ENCODE peak calls at places on chromosomes 6 and 20, in six cellular contexts. One of them, this sample, is unnamed.

GRCh38 chr20:32431457-32431856 is 73.3 kb downstream of the ASXL1 start:
- DNase-seq in OCI-LY7: no peak
- DNase-seq in sigmoid colon: no peak
- DNase-seq in HFFc6: no peak
- DNase-seq in fibroblast of villous mesenchyme: no peak
- DNase-seq in transverse colon: no peak
- DNase-seq in this sample: no peak

GRCh38 chr20:37627060-37627766 is 66.6 kb upstream of the CTNNBL1 start:
- DNase-seq in fibroblast of villous mesenchyme: peak; percentile 62
- DNase-seq in transverse colon: no peak
- DNase-seq in HFFc6: peak; percentile 21
- DNase-seq in sigmoid colon: no peak
- DNase-seq in OCI-LY7: peak; percentile 38
- DNase-seq in this sample: no peak

GRCh38 chr6:19413323-19413722 is 423.8 kb upstream of the ID4 start:
- DNase-seq in transverse colon: no peak
- DNase-seq in sigmoid colon: no peak
- DNase-seq in fibroblast of villous mesenchyme: peak; percentile 7
- DNase-seq in OCI-LY7: no peak
- DNase-seq in HFFc6: peak; percentile 46
- DNase-seq in this sample: no peak

GRCh38 chr6:169238766-169239165 is 14.9 kb downstream of the THBS2 start:
- DNase-seq in HFFc6: no peak
- DNase-seq in transverse colon: no peak
- DNase-seq in fibroblast of villous mesenchyme: no peak
- DNase-seq in OCI-LY7: no peak
- DNase-seq in sigmoid colon: no peak
- DNase-seq in this sample: no peak

GRCh38 chr6:31836676-31837611 is 9.4 kb downstream of the HSPA1B start:
- DNase-seq in HFFc6: peak; percentile 60
- DNase-seq in OCI-LY7: peak; percentile 48
- DNase-seq in transverse colon: peak; percentile 58
- DNase-seq in fibroblast of villous mesenchyme: peak; percentile 57
- DNase-seq in sigmoid colon: no peak
- DNase-seq in this sample: no peak

GRCh38 chr6:125787791-125788190 is 3.0 kb upstream of the NCOA7 start:
- DNase-seq in sigmoid colon: no peak
- DNase-seq in OCI-LY7: peak; percentile 43
- DNase-seq in HFFc6: peak; percentile 44
- DNase-seq in fibroblast of villous mesenchyme: peak; percentile 60
- DNase-seq in transverse colon: no peak
- DNase-seq in this sample: no peak

GRCh38 chr20:34058831-34059230 is 53.2 kb downstream of the EIF2S2 start:
- DNase-seq in OCI-LY7: peak; percentile 43
- DNase-seq in sigmoid colon: no peak
- DNase-seq in fibroblast of villous mesenchyme: no peak
- DNase-seq in HFFc6: no peak
- DNase-seq in transverse colon: no peak
- DNase-seq in this sample: no peak

GRCh38 chr20:44176833-44177533 is 10.0 kb downstream of the JPH2 start:
- DNase-seq in fibroblast of villous mesenchyme: no peak
- DNase-seq in transverse colon: peak; percentile 72
- DNase-seq in OCI-LY7: no peak
- DNase-seq in HFFc6: no peak
- DNase-seq in sigmoid colon: peak; percentile 75
- DNase-seq in this sample: no peak

GRCh38 chr6:39824030-39824926 is 32.1 kb downstream of the DAAM2 start:
- DNase-seq in transverse colon: no peak
- DNase-seq in fibroblast of villous mesenchyme: no peak
- DNase-seq in HFFc6: no peak
- DNase-seq in sigmoid colon: no peak
- DNase-seq in OCI-LY7: no peak
- DNase-seq in this sample: no peak

GRCh38 chr20:38875170-38875993 is 50.8 kb upstream of the FAM83D start:
- DNase-seq in sigmoid colon: no peak
- DNase-seq in OCI-LY7: peak; percentile 97
- DNase-seq in transverse colon: peak; percentile 76
- DNase-seq in HFFc6: no peak
- DNase-seq in fibroblast of villous mesenchyme: no peak
- DNase-seq in this sample: no peak

GRCh38 chr20:48295966-48296421 is 510.7 kb upstream of the SULF2 start:
- DNase-seq in transverse colon: no peak
- DNase-seq in fibroblast of villous mesenchyme: peak; percentile 43
- DNase-seq in HFFc6: peak; percentile 47
- DNase-seq in OCI-LY7: no peak
- DNase-seq in sigmoid colon: no peak
- DNase-seq in this sample: no peak

GRCh38 chr20:18005170-18005989 is 36.6 kb downstream of the MGME1 start:
- DNase-seq in transverse colon: peak; percentile 29
- DNase-seq in HFFc6: no peak
- DNase-seq in fibroblast of villous mesenchyme: no peak
- DNase-seq in sigmoid colon: no peak
- DNase-seq in OCI-LY7: peak; percentile 46
- DNase-seq in this sample: no peak

GRCh38 chr6:27545271-27546046 is 72.6 kb upstream of the ZNF184 start:
- DNase-seq in OCI-LY7: no peak
- DNase-seq in transverse colon: no peak
- DNase-seq in sigmoid colon: no peak
- DNase-seq in HFFc6: peak; percentile 90
- DNase-seq in fibroblast of villous mesenchyme: peak; percentile 41
- DNase-seq in this sample: no peak

GRCh38 chr20:49711331-49711987 is 2.2 kb downstream of the B4GALT5 start:
- DNase-seq in sigmoid colon: no peak
- DNase-seq in HFFc6: no peak
- DNase-seq in fibroblast of villous mesenchyme: no peak
- DNase-seq in transverse colon: no peak
- DNase-seq in OCI-LY7: no peak
- DNase-seq in this sample: no peak

GRCh38 chr6:39048481-39049399 is at the start of gene GLP1R:
- DNase-seq in OCI-LY7: no peak
- DNase-seq in sigmoid colon: no peak
- DNase-seq in fibroblast of villous mesenchyme: no peak
- DNase-seq in transverse colon: no peak
- DNase-seq in HFFc6: no peak
- DNase-seq in this sample: no peak

GRCh38 chr20:33250666-33251065 is 14.9 kb downstream of the BPIFA1 start:
- DNase-seq in fibroblast of villous mesenchyme: no peak
- DNase-seq in HFFc6: no peak
- DNase-seq in OCI-LY7: no peak
- DNase-seq in transverse colon: no peak
- DNase-seq in sigmoid colon: no peak
- DNase-seq in this sample: no peak

GRCh38 chr6:50826037-50826761 is 7.5 kb downstream of the TFAP2B start:
- DNase-seq in OCI-LY7: no peak
- DNase-seq in fibroblast of villous mesenchyme: no peak
- DNase-seq in transverse colon: no peak
- DNase-seq in sigmoid colon: no peak
- DNase-seq in HFFc6: no peak
- DNase-seq in this sample: no peak

GRCh38 chr20:20979934-20980333 is 126.2 kb downstream of the LINC00237 start:
- DNase-seq in OCI-LY7: no peak
- DNase-seq in fibroblast of villous mesenchyme: no peak
- DNase-seq in transverse colon: no peak
- DNase-seq in sigmoid colon: no peak
- DNase-seq in HFFc6: no peak
- DNase-seq in this sample: no peak

GRCh38 chr6:6379573-6379972 is 59.1 kb upstream of the F13A1 start:
- DNase-seq in fibroblast of villous mesenchyme: no peak
- DNase-seq in sigmoid colon: no peak
- DNase-seq in OCI-LY7: peak; percentile 47
- DNase-seq in HFFc6: no peak
- DNase-seq in transverse colon: no peak
- DNase-seq in this sample: no peak

GRCh38 chr6:44630125-44631028 is 242.9 kb downstream of the CDC5L start:
- DNase-seq in fibroblast of villous mesenchyme: peak; percentile 65
- DNase-seq in sigmoid colon: no peak
- DNase-seq in OCI-LY7: peak; percentile 8
- DNase-seq in transverse colon: peak; percentile 30
- DNase-seq in HFFc6: peak; percentile 30
- DNase-seq in this sample: no peak

GRCh38 chr6:42142118-42142835 is at the start of gene C6orf132:
- DNase-seq in transverse colon: peak; percentile 87
- DNase-seq in HFFc6: peak; percentile 9
- DNase-seq in OCI-LY7: no peak
- DNase-seq in fibroblast of villous mesenchyme: no peak
- DNase-seq in sigmoid colon: no peak
- DNase-seq in this sample: no peak

GRCh38 chr20:17499041-17499440 is 32.1 kb downstream of the BFSP1 start:
- DNase-seq in fibroblast of villous mesenchyme: peak; percentile 23
- DNase-seq in sigmoid colon: no peak
- DNase-seq in transverse colon: no peak
- DNase-seq in OCI-LY7: no peak
- DNase-seq in HFFc6: peak; percentile 53
- DNase-seq in this sample: no peak

GRCh38 chr6:167317172-167317571 is 7.7 kb upstream of the TTLL2 start:
- DNase-seq in OCI-LY7: no peak
- DNase-seq in fibroblast of villous mesenchyme: no peak
- DNase-seq in HFFc6: no peak
- DNase-seq in transverse colon: no peak
- DNase-seq in sigmoid colon: no peak
- DNase-seq in this sample: no peak

GRCh38 chr20:10537850-10538480 is 102.9 kb downstream of the SLX4IP start:
- DNase-seq in sigmoid colon: no peak
- DNase-seq in OCI-LY7: no peak
- DNase-seq in transverse colon: no peak
- DNase-seq in HFFc6: peak; percentile 20
- DNase-seq in fibroblast of villous mesenchyme: no peak
- DNase-seq in this sample: no peak

GRCh38 chr6:121971886-121972285 is 427.6 kb upstream of the HSF2 start:
- DNase-seq in fibroblast of villous mesenchyme: peak; percentile 35
- DNase-seq in OCI-LY7: no peak
- DNase-seq in transverse colon: no peak
- DNase-seq in sigmoid colon: no peak
- DNase-seq in HFFc6: peak; percentile 15
- DNase-seq in this sample: no peak

GRCh38 chr6:2850480-2851150 is 9.0 kb upstream of the SERPINB1 start:
- DNase-seq in OCI-LY7: no peak
- DNase-seq in transverse colon: no peak
- DNase-seq in HFFc6: no peak
- DNase-seq in fibroblast of villous mesenchyme: peak; percentile 57
- DNase-seq in sigmoid colon: no peak
- DNase-seq in this sample: no peak

GRCh38 chr6:96760153-96760687 is 77.1 kb downstream of the GPR63 start:
- DNase-seq in transverse colon: no peak
- DNase-seq in sigmoid colon: no peak
- DNase-seq in OCI-LY7: peak; percentile 4
- DNase-seq in fibroblast of villous mesenchyme: no peak
- DNase-seq in HFFc6: no peak
- DNase-seq in this sample: no peak
- TF ChIP-seq CTCF in transverse colon: no peak
- TF ChIP-seq CTCF in sigmoid colon: no peak
- TF ChIP-seq CTCF in OCI-LY7: peak; percentile 44
- TF ChIP-seq CTCF in fibroblast of villous mesenchyme: no peak
- TF ChIP-seq CTCF in HFFc6: no peak
- TF ChIP-seq CTCF in this sample: no peak

GRCh38 chr6:13355969-13356368 is 27.6 kb upstream of the TBC1D7 start:
- DNase-seq in fibroblast of villous mesenchyme: no peak
- DNase-seq in OCI-LY7: peak; percentile 96
- DNase-seq in HFFc6: no peak
- DNase-seq in sigmoid colon: no peak
- DNase-seq in transverse colon: no peak
- DNase-seq in this sample: no peak

GRCh38 chr6:13359287-13359686 is 30.9 kb upstream of the TBC1D7 start:
- DNase-seq in transverse colon: no peak
- DNase-seq in OCI-LY7: no peak
- DNase-seq in fibroblast of villous mesenchyme: no peak
- DNase-seq in HFFc6: no peak
- DNase-seq in sigmoid colon: no peak
- DNase-seq in this sample: no peak

GRCh38 chr6:13360671-13361540 is 32.6 kb upstream of the TBC1D7 start:
- DNase-seq in transverse colon: no peak
- DNase-seq in fibroblast of villous mesenchyme: no peak
- DNase-seq in sigmoid colon: no peak
- DNase-seq in HFFc6: no peak
- DNase-seq in OCI-LY7: no peak
- DNase-seq in this sample: no peak

GRCh38 chr6:13357551-13358075 is 29.3 kb upstream of the TBC1D7 start:
- DNase-seq in transverse colon: no peak
- DNase-seq in HFFc6: no peak
- DNase-seq in fibroblast of villous mesenchyme: peak; percentile 49
- DNase-seq in OCI-LY7: no peak
- DNase-seq in sigmoid colon: no peak
- DNase-seq in this sample: no peak

GRCh38 chr6:13358486-13358885 is 30.1 kb upstream of the TBC1D7 start:
- DNase-seq in fibroblast of villous mesenchyme: no peak
- DNase-seq in transverse colon: no peak
- DNase-seq in OCI-LY7: no peak
- DNase-seq in sigmoid colon: no peak
- DNase-seq in HFFc6: no peak
- DNase-seq in this sample: no peak
- TF ChIP-seq CTCF in fibroblast of villous mesenchyme: no peak
- TF ChIP-seq CTCF in transverse colon: no peak
- TF ChIP-seq CTCF in OCI-LY7: peak; percentile 14
- TF ChIP-seq CTCF in sigmoid colon: no peak
- TF ChIP-seq CTCF in HFFc6: no peak
- TF ChIP-seq CTCF in this sample: no peak

DNA sequence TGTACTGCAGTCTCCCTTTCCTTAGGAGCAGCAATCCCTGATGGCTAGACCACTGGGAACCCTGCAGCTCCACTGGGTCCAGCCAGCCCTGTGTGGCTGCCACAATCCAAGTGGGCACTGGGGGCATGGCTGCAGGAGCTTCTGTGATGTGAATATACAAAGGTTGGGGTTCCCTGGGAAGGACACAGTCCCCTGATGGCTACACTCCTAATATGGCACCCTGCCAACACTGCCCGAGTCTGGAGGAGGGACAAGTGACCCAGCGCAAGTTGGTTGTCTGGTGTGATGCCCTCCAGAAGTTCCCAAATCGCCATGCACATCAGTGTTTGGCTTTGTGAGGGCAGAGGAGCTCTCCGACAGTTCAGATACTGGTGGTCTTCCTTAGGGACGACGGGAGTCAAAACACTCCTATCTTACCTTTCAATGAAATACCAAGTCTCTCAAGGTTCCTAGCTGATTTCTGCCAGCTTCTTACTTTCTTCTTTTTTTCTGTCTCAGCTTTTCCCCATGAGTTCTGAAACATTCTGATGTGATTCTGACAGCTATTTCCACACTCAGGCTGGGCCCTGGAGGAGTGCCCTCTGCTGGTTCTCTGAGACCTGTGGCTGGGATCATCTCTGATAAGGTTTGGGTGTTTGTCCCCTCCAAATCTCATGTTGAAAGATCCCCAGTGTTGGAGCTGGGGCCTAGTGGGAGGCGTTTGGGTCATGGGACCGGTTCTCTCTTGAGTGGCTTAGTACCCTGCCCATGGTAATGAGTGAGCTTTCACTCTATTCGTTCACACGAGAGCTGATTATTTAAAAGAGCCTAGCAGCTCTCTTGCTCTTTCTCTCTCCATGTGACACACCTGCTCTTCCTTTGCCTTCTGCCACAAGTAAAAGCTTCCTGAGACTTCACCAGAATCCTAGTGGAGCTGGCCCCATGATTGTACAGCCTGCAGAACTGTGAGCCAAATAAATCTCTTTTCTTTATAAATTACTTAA is 15.5 kb upstream of the ZFP57 start:
- DNase-seq in transverse colon: no peak
- DNase-seq in fibroblast of villous mesenchyme: peak; percentile 6
- DNase-seq in OCI-LY7: no peak
- DNase-seq in sigmoid colon: no peak
- DNase-seq in HFFc6: peak; percentile 16
- DNase-seq in this sample: no peak
- TF ChIP-seq CTCF in transverse colon: no peak
- TF ChIP-seq CTCF in fibroblast of villous mesenchyme: peak; percentile 58
- TF ChIP-seq CTCF in OCI-LY7: peak; percentile 70
- TF ChIP-seq CTCF in sigmoid colon: no peak
- TF ChIP-seq CTCF in HFFc6: peak; percentile 76
- TF ChIP-seq CTCF in this sample: peak; percentile 80

GRCh38 chr6:143510991-143511891 is at the start of gene FUCA2:
- DNase-seq in fibroblast of villous mesenchyme: peak; percentile 91
- DNase-seq in transverse colon: peak; percentile 94
- DNase-seq in OCI-LY7: no peak
- DNase-seq in sigmoid colon: peak; percentile 96
- DNase-seq in HFFc6: peak; percentile 76
- DNase-seq in this sample: peak; percentile 95
- TF ChIP-seq CTCF in fibroblast of villous mesenchyme: no peak
- TF ChIP-seq CTCF in transverse colon: no peak
- TF ChIP-seq CTCF in OCI-LY7: no peak
- TF ChIP-seq CTCF in sigmoid colon: no peak
- TF ChIP-seq CTCF in HFFc6: no peak
- TF ChIP-seq CTCF in this sample: peak; percentile 33

This sample was measured in chondrocyte.